ENCODE peak calls at places on chromosome 11, in eight cellular contexts. J is brain microvascular endothelial cell, H is psoas muscle, C is progenitor cell of endocrine pancreas, Q is AG10803, V is A673, X is upper lobe of right lung, R is Calu3. B is an unnamed sample.

GRCh38 chr11:110337570-110338193 is 41.3 kb upstream of the RDX start:
- DNase-seq in J (peak), V (no peak), C (no peak), X (no peak), Q (no peak), H (no peak), R (peak), B (no peak)

GRCh38 chr11:86161373-86162255 is 82.9 kb upstream of the EED start:
- DNase-seq in R (no peak), Q (no peak), C (no peak), J (no peak), V (no peak), X (no peak), H (no peak), B (no peak)

GRCh38 chr11:34302046-34302921 is 55.5 kb downstream of the ABTB2 start:
- DNase-seq in V (no peak), Q (peak), J (peak), R (peak), C (no peak), H (no peak), X (no peak), B (no peak)

GRCh38 chr11:77299528-77299993 is 1.9 kb downstream of the GDPD4 start:
- DNase-seq in R (peak), H (no peak), X (no peak), V (no peak), Q (no peak), C (no peak), J (no peak), B (no peak)

GRCh38 chr11:113201055-113201818 is 113.1 kb upstream of the TTC12 start:
- DNase-seq in H (no peak), R (no peak), C (no peak), J (no peak), V (no peak), X (no peak), Q (no peak), B (peak)

GRCh38 chr11:94897330-94897768 is 76.0 kb downstream of the CWC15 start:
- DNase-seq in J (peak), R (peak), Q (peak), V (peak), C (peak), H (no peak), X (no peak), B (peak)

GRCh38 chr11:43376594-43376993 is 17.9 kb downstream of the TTC17 start:
- DNase-seq in Q (peak), C (no peak), X (no peak), R (no peak), H (no peak), J (peak), V (peak), B (no peak)

GRCh38 chr11:85697747-85698146 is 11.8 kb upstream of the CCDC89 start:
- DNase-seq in V (no peak), Q (no peak), C (no peak), J (no peak), X (no peak), R (no peak), H (no peak), B (no peak)

GRCh38 chr11:61489833-61490585 is 18.5 kb upstream of the LRRC10B start:
- DNase-seq in X (no peak), H (no peak), V (peak), C (no peak), Q (peak), J (no peak), R (no peak), B (peak)

GRCh38 chr11:10674991-10675440 is 18.5 kb downstream of the IRAG1 start:
- DNase-seq in R (no peak), X (no peak), V (no peak), H (peak), Q (peak), C (no peak), J (no peak), B (no peak)

GRCh38 chr11:65743928-65744698 is 23.5 kb upstream of the RNASEH2C start:
- DNase-seq in Q (peak), J (no peak), H (no peak), R (peak), V (peak), C (no peak), X (no peak), B (peak)
- TF ChIP-seq CTCF in Q (peak), J (peak), H (peak), R (peak), V (peak), C (peak), X (peak), B (peak)

GRCh38 chr11:72534859-72535547 is 100.7 kb upstream of the CLPB start:
- DNase-seq in V (no peak), R (no peak), H (no peak), X (no peak), J (no peak), Q (peak), C (no peak), B (no peak)
- TF ChIP-seq CTCF in V (no peak), R (no peak), H (no peak), X (no peak), J (peak), Q (peak), C (peak), B (peak)

GRCh38 chr11:19279455-19279854 is 38.7 kb upstream of the E2F8 start:
- DNase-seq in C (no peak), H (no peak), X (no peak), J (no peak), Q (no peak), V (no peak), R (no peak), B (no peak)
- TF ChIP-seq CTCF in C (no peak), H (no peak), X (no peak), J (no peak), Q (no peak), V (peak), R (no peak), B (no peak)

DNA sequence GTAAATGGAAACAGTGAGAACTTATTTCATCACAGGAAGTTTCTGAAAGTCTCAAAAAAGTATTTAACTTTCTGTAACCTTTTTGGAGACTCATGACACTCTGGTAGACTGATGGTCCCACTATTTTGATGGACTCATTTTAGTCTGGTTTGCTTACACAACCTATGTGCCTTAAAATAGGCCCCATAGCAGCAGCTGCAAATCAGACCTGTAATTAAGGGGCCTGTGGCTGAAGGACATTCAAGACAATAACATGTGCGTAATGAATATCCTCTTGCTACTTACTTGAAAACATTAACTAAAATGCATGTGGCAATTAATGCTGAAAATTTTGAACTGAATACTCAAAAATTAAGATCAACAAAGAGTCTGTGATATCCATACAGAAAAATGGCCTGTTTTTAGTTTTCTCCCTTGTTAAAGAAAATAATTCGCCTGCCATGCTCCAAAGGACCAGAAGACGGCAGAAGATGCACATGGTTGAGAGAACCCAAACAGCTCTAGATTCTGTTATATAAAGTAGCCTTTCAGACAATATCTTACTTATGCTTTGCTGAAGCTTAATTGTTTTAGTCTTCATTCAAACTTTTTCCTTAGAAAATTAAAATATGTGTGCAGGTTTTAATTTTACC is 568.5 kb downstream of the KCNA4 start:
- DNase-seq in Q (peak), R (no peak), V (peak), X (no peak), H (no peak), J (peak), C (no peak), B (peak)
- TF ChIP-seq CTCF in Q (peak), R (peak), V (peak), X (peak), H (no peak), J (peak), C (peak), B (peak)

GRCh38 chr11:119380160-119380815 is 1.2 kb downstream of the USP2 start:
- DNase-seq in J (no peak), C (no peak), V (no peak), R (no peak), Q (no peak), H (peak), X (no peak), B (no peak)
- TF ChIP-seq CTCF in J (no peak), C (no peak), V (no peak), R (no peak), Q (no peak), H (no peak), X (no peak), B (no peak)

GRCh38 chr11:118015385-118015841 is 29.2 kb downstream of the IL10RA start:
- DNase-seq in H (no peak), Q (no peak), R (no peak), V (no peak), X (no peak), C (no peak), J (no peak), B (no peak)

GRCh38 chr11:118010738-118011461 is 24.7 kb downstream of the IL10RA start:
- DNase-seq in C (no peak), V (no peak), J (no peak), X (peak), Q (no peak), R (no peak), H (peak), B (no peak)

GRCh38 chr11:118016094-118016493 is 29.9 kb downstream of the IL10RA start:
- DNase-seq in R (no peak), H (no peak), Q (no peak), C (no peak), X (no peak), V (no peak), J (no peak), B (no peak)

GRCh38 chr11:118012083-118012669 is 26.0 kb downstream of the IL10RA start:
- DNase-seq in V (no peak), Q (no peak), H (peak), C (no peak), R (peak), X (peak), J (no peak), B (peak)

GRCh38 chr11:118014022-118014421 is 27.8 kb downstream of the IL10RA start:
- DNase-seq in C (no peak), X (no peak), R (no peak), J (no peak), H (no peak), Q (no peak), V (no peak), B (no peak)
- TF ChIP-seq CTCF in C (no peak), X (no peak), R (no peak), J (no peak), H (no peak), Q (no peak), V (no peak), B (no peak)

GRCh38 chr11:100188137-100188783 is 498.8 kb upstream of the ARHGAP42 start:
- DNase-seq in H (no peak), V (no peak), Q (no peak), J (no peak), C (no peak), X (no peak), R (no peak), B (no peak)
- TF ChIP-seq CTCF in H (no peak), V (no peak), Q (no peak), J (no peak), C (no peak), X (no peak), R (no peak), B (no peak)

DNA sequence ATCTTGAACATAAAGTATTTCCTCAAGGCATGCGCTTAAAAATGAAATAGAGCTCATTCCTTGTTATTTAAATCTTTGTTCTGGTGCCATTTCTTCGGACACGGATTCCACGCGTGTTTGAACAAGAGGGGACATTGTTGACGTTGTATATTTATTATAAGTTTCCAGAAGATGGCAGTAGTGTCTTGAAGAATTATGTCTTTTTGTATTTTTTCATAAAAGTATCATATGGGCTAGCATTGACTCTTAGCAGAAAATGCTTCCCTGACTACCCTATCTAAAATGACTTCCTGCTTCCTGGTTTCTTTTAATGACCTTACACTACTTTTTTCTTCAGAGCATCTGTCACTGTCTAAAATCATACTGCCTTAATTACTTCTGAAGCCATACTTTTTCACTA is 20.4 kb downstream of the BIRC2 start:
- DNase-seq in Q (peak), X (no peak), H (no peak), J (no peak), V (peak), R (no peak), C (no peak), B (no peak)
- TF ChIP-seq CTCF in Q (peak), X (no peak), H (peak), J (peak), V (peak), R (peak), C (no peak), B (no peak)

B was measured in WERI-Rb-1.